ENCODE peak calls at places on chromosomes 3 and 15, in six cellular contexts. J, B, F, M, K and E are unnamed samples.

GRCh38 chr15:88648357-88649214 is 9.8 kb downstream of the ISG20 start:
- DNase-seq in J (peak), B (no peak), F (no peak), M (no peak), K (peak), E (no peak)

GRCh38 chr15:52709172-52709979 is 30.2 kb upstream of the ATOSA start:
- DNase-seq in J (no peak), B (peak), F (peak), M (peak), K (no peak), E (peak)

GRCh38 chr15:100919481-100920405 is 586 bp downstream of the LRRK1 start:
- DNase-seq in J (peak), B (peak), F (peak), M (no peak), K (peak), E (no peak)

GRCh38 chr15:51318382-51319150 is 19.8 kb downstream of the CYP19A1 start:
- DNase-seq in J (peak), B (no peak), F (no peak), M (no peak), K (no peak), E (no peak)

GRCh38 chr3:35659808-35660207 is 20.5 kb downstream of the ARPP21 start:
- DNase-seq in J (no peak), B (peak), F (peak), M (no peak), K (peak), E (no peak)

GRCh38 chr15:63510548-63510940 is 6.2 kb downstream of the USP3 start:
- DNase-seq in J (no peak), B (no peak), F (no peak), M (no peak), K (no peak), E (no peak)

GRCh38 chr15:88083828-88084760 is 172.4 kb downstream of the NTRK3 start:
- DNase-seq in J (peak), B (no peak), F (no peak), M (no peak), K (no peak), E (no peak)

GRCh38 chr3:36381311-36381956 is 1.1 kb downstream of the STAC start:
- DNase-seq in J (peak), B (no peak), F (no peak), M (no peak), K (no peak), E (peak)

GRCh38 chr3:42256135-42256819 is 9.7 kb downstream of the CCK start:
- DNase-seq in J (peak), B (no peak), F (no peak), M (peak), K (peak), E (no peak)

GRCh38 chr3:95460274-95460673 is 1354.1 kb upstream of the EPHA6 start:
- DNase-seq in J (no peak), B (no peak), F (no peak), M (no peak), K (no peak), E (no peak)

GRCh38 chr15:78681306-78682012 is 40.4 kb upstream of the CHRNB4 start:
- DNase-seq in J (no peak), B (no peak), F (no peak), M (no peak), K (no peak), E (peak)

GRCh38 chr3:196288141-196288460 is 575 bp upstream of the PCYT1A start:
- DNase-seq in J (no peak), B (peak), F (no peak), M (no peak), K (no peak), E (no peak)

GRCh38 chr3:147410518-147411234 is 1.5 kb downstream of the ZIC1 start:
- DNase-seq in J (peak), B (no peak), F (no peak), M (no peak), K (no peak), E (peak)
- H3K9ac ChIP-seq in J (no peak), B (no peak), F (no peak), M (no peak), K (no peak), E (peak)

DNA sequence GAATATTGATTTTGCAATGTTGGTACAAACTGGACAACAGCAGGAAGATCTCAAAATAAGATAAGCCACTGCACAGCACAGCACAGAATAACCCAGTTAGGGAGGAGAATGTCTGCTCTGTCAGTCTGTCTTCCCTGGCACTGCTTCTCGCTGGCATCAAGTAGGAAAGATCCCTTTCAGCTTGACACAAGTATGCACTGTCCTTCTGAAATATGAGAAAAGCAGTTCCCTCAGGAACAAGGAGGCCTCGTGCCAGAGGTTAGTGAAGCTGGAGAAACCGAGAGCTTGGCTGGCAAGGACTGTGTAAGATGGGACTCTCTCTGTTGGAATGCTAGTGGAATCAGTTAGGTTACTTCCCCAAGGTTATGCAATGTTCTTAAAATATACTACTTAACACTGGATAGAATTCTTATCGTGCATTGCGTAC is 59.1 kb downstream of the FMN1 start:
- DNase-seq in J (peak), B (no peak), F (no peak), M (no peak), K (no peak), E (no peak)
- H3K9ac ChIP-seq in J (no peak), B (no peak), F (no peak), M (no peak), K (no peak), E (no peak)

GRCh38 chr3:30614943-30615342 is 8.5 kb downstream of the TGFBR2 start:
- DNase-seq in J (peak), B (no peak), F (no peak), M (no peak), K (peak), E (no peak)

GRCh38 chr3:30611613-30612421 is 5.4 kb downstream of the TGFBR2 start:
- DNase-seq in J (peak), B (no peak), F (no peak), M (peak), K (peak), E (peak)

GRCh38 chr3:30612422-30613134 is 6.2 kb downstream of the TGFBR2 start:
- DNase-seq in J (no peak), B (no peak), F (no peak), M (no peak), K (no peak), E (no peak)

GRCh38 chr3:30614373-30614772 is 8.0 kb downstream of the TGFBR2 start:
- DNase-seq in J (no peak), B (no peak), F (no peak), M (no peak), K (no peak), E (no peak)

DNA sequence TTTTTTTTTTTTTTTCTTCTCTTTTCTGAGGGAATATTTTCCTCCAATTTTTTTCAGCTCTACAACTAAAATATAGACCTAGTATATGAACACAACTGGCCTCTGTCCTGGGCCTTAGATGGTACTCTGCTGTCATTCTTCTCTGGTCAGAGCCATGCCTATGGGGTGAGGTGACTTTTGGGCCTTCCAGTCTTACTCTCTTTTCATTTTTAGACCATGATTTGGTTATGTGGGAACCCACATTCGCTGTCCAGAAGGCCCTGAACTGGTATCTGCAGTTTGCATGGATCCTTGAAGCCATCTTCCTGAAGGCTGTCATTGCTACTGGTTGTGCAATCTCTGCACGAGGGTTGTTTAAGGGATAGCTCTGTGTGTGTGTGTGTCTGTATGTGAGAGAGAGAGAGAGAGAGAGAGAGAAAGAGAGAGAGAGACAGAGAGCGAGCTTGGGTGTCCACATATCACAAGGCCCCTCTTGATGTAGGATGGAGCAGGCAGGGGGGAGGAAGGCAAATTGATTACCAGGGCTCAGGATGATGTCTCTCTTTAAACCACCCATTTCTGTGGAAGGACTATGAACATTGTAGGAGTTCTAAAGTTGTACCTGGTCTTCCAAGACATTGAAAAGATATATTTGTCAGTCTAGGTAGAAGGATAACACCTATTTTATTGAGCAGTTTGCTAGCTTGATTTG is 6.9 kb downstream of the TGFBR2 start:
- DNase-seq in J (no peak), B (no peak), F (no peak), M (no peak), K (no peak), E (no peak)
- H3K9ac ChIP-seq in J (no peak), B (no peak), F (no peak), M (no peak), K (no peak), E (no peak)

DNA sequence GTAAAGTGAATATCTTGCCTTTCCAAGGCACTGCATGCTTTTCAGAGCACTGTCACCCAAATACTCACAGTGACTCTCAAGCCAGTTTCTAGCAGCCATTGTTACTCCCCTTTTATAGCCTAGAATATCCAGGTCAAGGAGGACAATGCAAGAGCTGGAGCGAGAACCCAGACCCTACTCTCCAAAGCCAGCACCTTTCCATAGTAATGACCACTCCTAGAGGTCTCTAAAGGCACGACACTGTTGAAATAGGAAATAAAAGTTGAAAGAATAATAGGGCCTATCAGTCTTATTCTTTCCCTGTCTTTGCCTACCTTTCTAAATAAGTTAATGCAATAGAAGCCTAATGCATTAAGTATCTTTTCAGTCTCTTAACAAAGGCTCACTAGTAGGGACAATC is 33.6 kb upstream of the DUT start:
- DNase-seq in J (no peak), B (no peak), F (no peak), M (no peak), K (no peak), E (peak)
- H3K9ac ChIP-seq in J (no peak), B (no peak), F (no peak), M (no peak), K (no peak), E (no peak)

GRCh38 chr3:186107148-186108105 is 1.5 kb downstream of the ETV5 start:
- DNase-seq in J (peak), B (peak), F (peak), M (no peak), K (peak), E (peak)
- H3K9ac ChIP-seq in J (peak), B (peak), F (peak), M (peak), K (peak), E (peak)

GRCh38 chr3:197406266-197406665 is 107.9 kb upstream of the DLG1 start:
- DNase-seq in J (peak), B (no peak), F (no peak), M (no peak), K (no peak), E (no peak)
- H3K9ac ChIP-seq in J (no peak), B (no peak), F (no peak), M (no peak), K (no peak), E (no peak)

GRCh38 chr3:100526613-100527346 is 34.4 kb downstream of the TMEM45A start:
- DNase-seq in J (no peak), B (no peak), F (no peak), M (no peak), K (no peak), E (no peak)
- H3K9ac ChIP-seq in J (no peak), B (no peak), F (no peak), M (peak), K (peak), E (no peak)